ENCODE peak calls at places on chromosomes 3 and 15, in eight cellular contexts. V is T-helper 1 cell, S is ovary, F is GM10248, O is progenitor cell of endocrine pancreas, X is Calu3, Y is HTR-8/SVneo, Q is nephron progenitor cell. M is an unnamed sample.

GRCh38 chr15:58147151-58147550 is 9.0 kb downstream of the AQP9 start:
- DNase-seq in S (no peak), X (no peak), Q (peak; percentile 25), V (no peak), F (no peak), O (no peak), Y (no peak), M (no peak)

GRCh38 chr3:179949428-179949827 is 87.3 kb downstream of the PEX5L start:
- DNase-seq in V (no peak), O (no peak), X (no peak), Q (no peak), F (no peak), Y (no peak), S (no peak), M (no peak)

GRCh38 chr3:36496734-36497133 is 116.4 kb downstream of the STAC start:
- DNase-seq in F (no peak), Y (no peak), S (no peak), O (no peak), V (no peak), Q (no peak), X (no peak), M (no peak)

GRCh38 chr15:25790003-25790660 is 73.0 kb downstream of the ATP10A start:
- DNase-seq in O (no peak), S (peak; percentile 60), F (no peak), V (no peak), Y (no peak), Q (no peak), X (no peak), M (no peak)

GRCh38 chr3:130395916-130396315 is 50.4 kb downstream of the COL6A5 start:
- DNase-seq in S (no peak), O (no peak), F (no peak), V (no peak), Q (no peak), X (peak; percentile 25), Y (no peak), M (no peak)

GRCh38 chr15:33218071-33218491 is 23.6 kb upstream of the FMN1 start:
- DNase-seq in Q (no peak), Y (no peak), O (no peak), S (no peak), X (no peak), F (no peak), V (no peak), M (no peak)

GRCh38 chr3:36954452-36955134 is 9.7 kb upstream of the TRANK1 start:
- DNase-seq in Q (no peak), F (no peak), V (no peak), Y (no peak), S (no peak), O (no peak), X (no peak), M (peak; percentile 90)

GRCh38 chr3:164375538-164375937 is 702.8 kb downstream of the SI start:
- DNase-seq in S (no peak), Y (no peak), O (no peak), V (no peak), Q (no peak), X (no peak), F (no peak), M (no peak)

GRCh38 chr3:85790445-85791030 is 831.7 kb downstream of the CADM2 start:
- DNase-seq in O (no peak), V (no peak), Y (no peak), F (no peak), X (no peak), Q (no peak), S (no peak), M (no peak)

GRCh38 chr15:53296603-53297002 is 462.9 kb downstream of the WDR72 start:
- DNase-seq in O (no peak), Q (no peak), Y (no peak), S (no peak), F (no peak), V (no peak), X (no peak), M (no peak)

GRCh38 chr3:104960579-104960978 is 406.1 kb upstream of the ALCAM start:
- DNase-seq in Q (no peak), S (no peak), X (no peak), V (no peak), O (no peak), Y (no peak), F (no peak), M (no peak)

GRCh38 chr3:172320468-172320867 is 127.8 kb downstream of the GHSR start:
- DNase-seq in Q (no peak), X (no peak), Y (no peak), S (no peak), F (no peak), O (no peak), V (no peak), M (no peak)

GRCh38 chr3:144921710-144922109 is 950.1 kb downstream of the DIPK2A start:
- DNase-seq in O (no peak), F (no peak), X (no peak), V (no peak), Q (no peak), S (no peak), Y (no peak), M (no peak)

GRCh38 chr3:142445816-142446254 is 2.0 kb downstream of the XRN1 start:
- DNase-seq in F (peak; percentile 65), S (no peak), Y (no peak), Q (no peak), V (no peak), X (no peak), O (no peak), M (peak; percentile 50)

GRCh38 chr15:74783072-74783807 is 1.4 kb downstream of the CSK start:
- DNase-seq in F (no peak), Q (no peak), O (no peak), Y (no peak), X (peak; percentile 35), V (no peak), S (no peak), M (peak; percentile 57)

GRCh38 chr3:168620854-168621253 is 525.1 kb upstream of the GOLIM4 start:
- DNase-seq in X (peak; percentile 69), S (no peak), Q (peak; percentile 49), V (no peak), F (no peak), Y (peak; percentile 8), O (peak; percentile 24), M (peak; percentile 48)